ENCODE peak calls at places on chromosomes 7 and 10, in four cellular contexts. J, X, U and Q are unnamed samples.

GRCh38 chr7:153422291-153423189 is 629.7 kb upstream of the DPP6 start:
- DNase-seq in J (no peak), X (no peak), U (no peak), Q (no peak)

GRCh38 chr7:91288208-91288824 is 24.1 kb downstream of the FZD1 start:
- DNase-seq in J (peak), X (no peak), U (no peak), Q (no peak)

GRCh38 chr7:129676017-129676897 is 64.7 kb downstream of the NRF1 start:
- DNase-seq in J (no peak), X (no peak), U (no peak), Q (no peak)

GRCh38 chr10:24331457-24331856 is 122.5 kb downstream of the KIAA1217 start:
- DNase-seq in J (peak), X (no peak), U (no peak), Q (peak)

GRCh38 chr10:19922236-19922963 is 106.2 kb downstream of the PLXDC2 start:
- DNase-seq in J (peak), X (no peak), U (no peak), Q (no peak)

GRCh38 chr7:6241607-6241973 is 30.8 kb downstream of the CYTH3 start:
- DNase-seq in J (no peak), X (no peak), U (no peak), Q (no peak)

GRCh38 chr7:54802841-54803240 is 43.8 kb upstream of the SEC61G start:
- DNase-seq in J (no peak), X (no peak), U (no peak), Q (peak)

GRCh38 chr7:108012499-108013430 is 9.8 kb upstream of the LAMB1 start:
- DNase-seq in J (peak), X (no peak), U (no peak), Q (no peak)

GRCh38 chr10:856405-857157 is 74.9 kb downstream of the LARP4B start:
- DNase-seq in J (no peak), X (no peak), U (no peak), Q (no peak)

GRCh38 chr10:75772153-75772887 is 340.9 kb downstream of the LRMDA start:
- DNase-seq in J (peak), X (no peak), U (no peak), Q (no peak)

GRCh38 chr7:75658369-75658768 is 80.4 kb downstream of the HIP1 start:
- DNase-seq in J (no peak), X (no peak), U (no peak), Q (no peak)

GRCh38 chr7:114784756-114785155 is 137.1 kb upstream of the MDFIC start:
- DNase-seq in J (no peak), X (no peak), U (no peak), Q (no peak)

GRCh38 chr7:19210883-19211282 is 65.7 kb upstream of the FERD3L start:
- DNase-seq in J (no peak), X (no peak), U (no peak), Q (no peak)

GRCh38 chr10:51244739-51245138 is 170.5 kb downstream of the PRKG1 start:
- DNase-seq in J (no peak), X (peak), U (no peak), Q (no peak)

GRCh38 chr10:91349381-91349780 is 60.8 kb upstream of the HECTD2 start:
- DNase-seq in J (no peak), X (peak), U (no peak), Q (no peak)

GRCh38 chr10:90652519-90652918 is 205.3 kb downstream of the HTR7 start:
- DNase-seq in J (no peak), X (no peak), U (no peak), Q (no peak)

GRCh38 chr10:100806356-100806645 is 60.9 kb downstream of the PAX2 start:
- DNase-seq in J (no peak), X (no peak), U (no peak), Q (no peak)